ENCODE peak calls at places on chromosomes 4 and X, in six cellular contexts. M, U, A, V, X and L are unnamed samples.

GRCh38 chrX:136742721-136743379 is 37.9 kb downstream of the ARHGEF6 start:
- DNase-seq in M (no peak), U (no peak), A (no peak), V (no peak), X (no peak), L (no peak)

GRCh38 chrX:135982860-135983259 is 2.4 kb upstream of the SLC9A6 start:
- DNase-seq in M (no peak), U (no peak), A (no peak), V (no peak), X (no peak), L (no peak)

GRCh38 chrX:65707153-65707552 is 39.7 kb downstream of the MSN start:
- DNase-seq in M (peak; percentile 43), U (no peak), A (no peak), V (no peak), X (no peak), L (no peak)

GRCh38 chr4:46329118-46329976 is 60.6 kb downstream of the GABRA2 start:
- DNase-seq in M (peak; percentile 78), U (no peak), A (no peak), V (peak; percentile 55), X (no peak), L (peak; percentile 24)

GRCh38 chrX:96776966-96777365 is 92.3 kb downstream of the DIAPH2 start:
- DNase-seq in M (no peak), U (no peak), A (no peak), V (no peak), X (no peak), L (peak; percentile 5)

GRCh38 chrX:95762716-95763115 is 921.9 kb upstream of the DIAPH2 start:
- DNase-seq in M (no peak), U (no peak), A (no peak), V (no peak), X (no peak), L (no peak)

GRCh38 chr4:3416270-3416669 is 25.5 kb upstream of the HGFAC start:
- DNase-seq in M (no peak), U (no peak), A (no peak), V (no peak), X (peak; percentile 5), L (no peak)

GRCh38 chr4:163137581-163137980 is 29.1 kb downstream of the NAF1 start:
- DNase-seq in M (no peak), U (no peak), A (no peak), V (no peak), X (no peak), L (no peak)

GRCh38 chr4:83115656-83116285 is 1.2 kb upstream of the PLAC8 start:
- DNase-seq in M (no peak), U (no peak), A (no peak), V (no peak), X (no peak), L (no peak)

GRCh38 chrX:129781134-129782014 is 1.6 kb downstream of the SASH3 start:
- DNase-seq in M (peak; percentile 67), U (peak; percentile 23), A (no peak), V (peak; percentile 19), X (no peak), L (no peak)

GRCh38 chr4:35175894-35176293 is 1068.4 kb downstream of the ARAP2 start:
- DNase-seq in M (no peak), U (no peak), A (no peak), V (no peak), X (no peak), L (no peak)

GRCh38 chr4:40264497-40264896 is 67.7 kb downstream of the RHOH start:
- DNase-seq in M (no peak), U (no peak), A (no peak), V (no peak), X (no peak), L (peak; percentile 94)

GRCh38 chr4:164081371-164081770 is 586.9 kb downstream of the TMA16 start:
- DNase-seq in M (no peak), U (no peak), A (no peak), V (no peak), X (no peak), L (no peak)

GRCh38 chrX:10199212-10199611 is 42.4 kb downstream of the CLCN4 start:
- DNase-seq in M (no peak), U (no peak), A (peak; percentile 29), V (peak; percentile 19), X (peak; percentile 19), L (peak; percentile 97)

GRCh38 chr4:1770791-1771231 is 22.3 kb upstream of the FGFR3 start:
- DNase-seq in M (no peak), U (no peak), A (no peak), V (no peak), X (no peak), L (no peak)

GRCh38 chr4:111398906-111399330 is 746.3 kb upstream of the FAM241A start:
- DNase-seq in M (no peak), U (no peak), A (no peak), V (no peak), X (no peak), L (peak; percentile 30)

GRCh38 chr4:116066711-116067245 is 953.4 kb upstream of the NDST4 start:
- DNase-seq in M (peak; percentile 80), U (no peak), A (no peak), V (no peak), X (no peak), L (no peak)

GRCh38 chr4:123418486-123418931 is 21.9 kb downstream of the SPRY1 start:
- DNase-seq in M (peak; percentile 87), U (no peak), A (no peak), V (no peak), X (no peak), L (peak; percentile 85)

GRCh38 chr4:173367285-173367684 is 3.5 kb upstream of the SAP30 start:
- DNase-seq in M (no peak), U (no peak), A (no peak), V (no peak), X (no peak), L (no peak)

GRCh38 chr4:965048-965765 is 8.2 kb downstream of the DGKQ start:
- DNase-seq in M (no peak), U (peak; percentile 12), A (no peak), V (no peak), X (no peak), L (no peak)

GRCh38 chr4:61201562-61202099 is 1.5 kb downstream of the ADGRL3 start:
- DNase-seq in M (peak; percentile 78), U (no peak), A (peak; percentile 15), V (peak; percentile 19), X (no peak), L (no peak)
- H3K4me3 ChIP-seq in M (peak overlapping the region; percentile 92), U (peak overlapping the region; percentile 71), A (peak overlapping the region; percentile 78), V (peak overlapping the region; percentile 68), X (peak overlapping the region; percentile 75), L (peak overlapping the region; percentile 30)

GRCh38 chr4:113358784-113359183 is 309.3 kb downstream of the ANK2 start:
- DNase-seq in M (peak; percentile 51), U (no peak), A (no peak), V (no peak), X (no peak), L (peak; percentile 3)
- TF ChIP-seq CTCF in M (peak; percentile 27), U (no peak), A (no peak), V (no peak), X (no peak), L (peak; percentile 21)

GRCh38 chrX:103613362-103613761 is 5.6 kb downstream of the TCEAL3 start:
- DNase-seq in M (no peak), U (no peak), A (no peak), V (no peak), X (no peak), L (no peak)

GRCh38 chrX:103610282-103610681 is 2.5 kb downstream of the TCEAL3 start:
- DNase-seq in M (no peak), U (no peak), A (no peak), V (no peak), X (no peak), L (no peak)

GRCh38 chrX:103608305-103608963 is 671 bp downstream of the TCEAL3 start:
- DNase-seq in M (peak; percentile 67), U (peak; percentile 13), A (no peak), V (peak; percentile 32), X (no peak), L (no peak)

DNA sequence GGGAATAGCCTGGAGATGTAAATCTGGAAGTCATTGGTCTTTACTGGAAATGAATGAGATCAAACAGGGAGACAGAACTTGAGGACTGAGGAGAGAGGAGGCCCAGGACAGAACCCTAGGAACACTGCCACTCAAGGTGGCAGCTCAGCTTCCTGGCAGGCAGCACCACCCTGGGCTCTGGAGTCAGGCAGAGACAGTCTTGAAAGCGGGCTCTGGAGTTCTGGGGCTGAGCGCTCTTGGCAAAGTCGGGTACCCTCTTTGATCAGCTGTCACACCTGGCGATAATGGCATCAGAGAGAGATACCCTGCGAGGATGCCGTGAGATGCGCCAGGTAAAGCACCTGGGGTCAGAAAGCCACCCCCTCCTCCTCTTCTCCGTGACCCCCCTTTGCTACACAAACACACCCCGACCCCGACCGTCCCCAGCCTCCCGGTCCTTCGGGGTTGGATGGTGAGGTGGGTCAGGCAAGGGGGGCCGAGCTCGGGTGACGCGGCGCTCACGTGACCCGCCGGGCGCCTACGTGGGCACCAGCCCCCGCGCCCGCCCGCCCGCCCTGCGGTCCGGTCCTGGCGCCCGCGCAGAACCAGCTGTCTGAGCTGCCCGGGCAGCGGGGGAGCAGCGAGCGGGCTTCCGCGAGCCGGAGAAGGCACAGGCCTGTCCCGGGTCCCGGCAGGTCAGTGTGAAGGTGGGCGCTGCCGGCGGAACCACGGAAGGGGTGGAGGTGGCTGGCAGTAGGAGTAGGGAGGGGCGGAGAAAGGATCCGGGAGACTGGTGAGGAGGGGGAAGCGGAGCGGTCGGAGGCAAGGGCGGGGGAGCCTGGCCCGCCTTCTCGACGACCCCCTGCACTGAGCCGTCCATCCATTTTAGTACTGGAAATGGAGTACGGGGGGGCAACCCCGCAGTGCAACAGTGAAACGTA is at the start of gene TCEAL3:
- DNase-seq in M (peak; percentile 87), U (peak; percentile 56), A (peak; percentile 40), V (peak; percentile 73), X (peak; percentile 31), L (peak; percentile 41)
- H3K4me3 ChIP-seq in M (peak within 1 kb of the TSS; percentile 76), U (peak within 1 kb of the TSS; percentile 72), A (peak within 1 kb of the TSS; percentile 77), V (peak within 1 kb of the TSS; percentile 81), X (peak within 1 kb of the TSS; percentile 74), L (peak within 1 kb of the TSS; percentile 75)

GRCh38 chrX:149940015-149940716 is 1.9 kb upstream of the EOLA2 start:
- DNase-seq in M (peak; percentile 97), U (peak; percentile 91), A (peak; percentile 93), V (peak; percentile 97), X (peak; percentile 87), L (peak; percentile 98)
- TF ChIP-seq CTCF in M (peak; percentile 60), U (no peak), A (peak; percentile 65), V (peak; percentile 25), X (no peak), L (peak; percentile 53)

DNA sequence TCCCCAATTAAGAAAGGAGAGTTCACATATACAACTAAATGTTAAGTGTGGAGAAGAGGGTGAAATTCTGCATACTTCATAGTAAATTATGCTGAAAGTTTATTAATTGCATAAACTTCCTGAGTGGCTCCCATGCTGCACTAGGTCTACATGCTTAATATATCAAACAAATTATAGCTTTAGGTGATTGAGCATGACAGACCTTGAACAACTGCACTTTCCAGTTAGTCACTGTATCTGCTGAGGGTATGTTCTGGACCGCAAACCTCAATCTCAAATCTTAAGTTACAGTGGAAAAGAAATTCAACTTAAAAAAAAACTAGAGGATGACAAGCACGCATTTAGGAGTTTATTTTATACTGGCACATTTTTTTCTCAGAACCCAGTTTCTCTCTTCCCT is 10.0 kb upstream of the FAM120C start:
- DNase-seq in M (no peak), U (no peak), A (no peak), V (no peak), X (no peak), L (no peak)
- H3K4me3 ChIP-seq in M (no peak overlapping the region), U (no peak overlapping the region), A (no peak overlapping the region), V (no peak overlapping the region), X (no peak overlapping the region), L (no peak overlapping the region)